ENCODE peak calls at places on chromosomes 5 and 9, in seven cellular contexts. P, Q, T, U, K, I and Y are unnamed samples.

GRCh38 chr9:72382405-72382804 is 17.4 kb upstream of the ZFAND5 start:
- DNase-seq in P (no peak), Q (no peak), T (no peak), U (no peak), K (no peak), I (no peak), Y (no peak)

GRCh38 chr5:66689522-66690220 is 93.5 kb downstream of the MAST4 start:
- DNase-seq in P (no peak), Q (no peak), T (no peak), U (no peak), K (no peak), I (no peak), Y (no peak)

GRCh38 chr5:65868509-65868908 is 57.9 kb upstream of the ERBIN start:
- DNase-seq in P (no peak), Q (no peak), T (no peak), U (no peak), K (no peak), I (no peak), Y (no peak)

GRCh38 chr5:82909816-82910215 is 167.4 kb downstream of the TMEM167A start:
- DNase-seq in P (no peak), Q (no peak), T (no peak), U (no peak), K (no peak), I (no peak), Y (no peak)

GRCh38 chr5:65799857-65800256 is 77.9 kb downstream of the NLN start:
- DNase-seq in P (no peak), Q (no peak), T (no peak), U (no peak), K (no peak), I (no peak), Y (no peak)

GRCh38 chr5:142856269-142856668 is 86.1 kb downstream of the ARHGAP26 start:
- DNase-seq in P (no peak), Q (no peak), T (no peak), U (no peak), K (no peak), I (no peak), Y (no peak)

GRCh38 chr9:79617395-79617794 is 45.6 kb downstream of the TLE4 start:
- DNase-seq in P (no peak), Q (no peak), T (no peak), U (no peak), K (no peak), I (peak; percentile 19), Y (no peak)

GRCh38 chr9:110141118-110141797 is 66.7 kb downstream of the C9orf152 start:
- DNase-seq in P (no peak), Q (no peak), T (no peak), U (no peak), K (no peak), I (no peak), Y (no peak)

GRCh38 chr5:5332287-5332686 is 90.2 kb upstream of the ICE1 start:
- DNase-seq in P (no peak), Q (peak; percentile 80), T (no peak), U (no peak), K (no peak), I (no peak), Y (no peak)

GRCh38 chr5:95718203-95718602 is 12.9 kb upstream of the RHOBTB3 start:
- DNase-seq in P (no peak), Q (no peak), T (no peak), U (no peak), K (no peak), I (no peak), Y (no peak)

GRCh38 chr5:173623296-173623771 is 6.9 kb upstream of the BOD1 start:
- DNase-seq in P (no peak), Q (no peak), T (no peak), U (peak; percentile 7), K (no peak), I (peak; percentile 73), Y (no peak)

GRCh38 chr9:121445986-121446385 is 53.7 kb downstream of the GGTA1 start:
- DNase-seq in P (no peak), Q (no peak), T (no peak), U (no peak), K (no peak), I (no peak), Y (no peak)